ENCODE peak calls at places on chromosomes 16 and 17, in four cellular contexts. P, V, N and B are unnamed samples.

GRCh38 chr17:17080181-17080631 is 37.9 kb downstream of the MPRIP start:
- DNase-seq in V (no peak), P (no peak), N (no peak), B (no peak)

GRCh38 chr17:82864721-82865240 is 25.0 kb upstream of the ZNF750 start:
- DNase-seq in V (no peak), N (no peak), P (no peak), B (no peak)

GRCh38 chr17:64778367-64779290 is 116.5 kb upstream of the SMURF2 start:
- DNase-seq in P (no peak), V (no peak), N (no peak), B (no peak)

GRCh38 chr16:57023541-57024249 is 34.3 kb downstream of the NLRC5 start:
- DNase-seq in N (no peak), P (no peak), V (no peak), B (no peak)

GRCh38 chr16:19432429-19432828 is 14.7 kb downstream of the TMC5 start:
- DNase-seq in N (no peak), P (peak; percentile 18), V (no peak), B (no peak)

GRCh38 chr17:74962622-74963394 is 9.8 kb downstream of the HID1 start:
- DNase-seq in P (no peak), N (no peak), V (no peak), B (no peak)

GRCh38 chr16:14146445-14146844 is 75.3 kb downstream of the MRTFB start:
- DNase-seq in N (no peak), P (no peak), V (no peak), B (no peak)

GRCh38 chr17:66920965-66921364 is 43.5 kb upstream of the CACNG4 start:
- DNase-seq in V (no peak), P (no peak), N (no peak), B (no peak)

GRCh38 chr17:66952031-66952524 is 12.4 kb upstream of the CACNG4 start:
- DNase-seq in N (no peak), V (peak; percentile 97), P (peak; percentile 22), B (no peak)

GRCh38 chr17:76714822-76715461 is 4.2 kb upstream of the MXRA7 start:
- DNase-seq in N (no peak), V (peak; percentile 59), P (peak; percentile 79), B (peak; percentile 92)

GRCh38 chr17:31309525-31309924 is 4.3 kb downstream of the EVI2B start:
- DNase-seq in P (no peak), N (peak; percentile 65), V (no peak), B (no peak)

GRCh38 chr17:78852709-78853111 is 12.1 kb upstream of the USP36 start:
- DNase-seq in P (peak; percentile 76), N (no peak), V (peak; percentile 64), B (peak; percentile 59)

GRCh38 chr16:24609740-24610420 is 70.5 kb downstream of the RBBP6 start:
- DNase-seq in N (no peak), P (peak; percentile 35), V (peak; percentile 31), B (no peak)

GRCh38 chr16:1426734-1427451 is 4.0 kb upstream of the PERCC1 start:
- DNase-seq in P (peak; percentile 27), V (no peak), N (no peak), B (no peak)

GRCh38 chr16:1420540-1421205 is at the start of gene UQCC4:
- DNase-seq in P (peak; percentile 99), N (peak; percentile 95), V (peak; percentile 99), B (peak; percentile 91)

GRCh38 chr16:1422076-1422475 is 1.5 kb upstream of the UQCC4 start:
- DNase-seq in P (no peak), N (no peak), V (no peak), B (no peak)

GRCh38 chr16:1425616-1426370 is 5.1 kb upstream of the PERCC1 start:
- DNase-seq in V (no peak), N (no peak), P (no peak), B (no peak)

GRCh38 chr16:1424028-1424427 is 3.5 kb upstream of the UQCC4 start:
- DNase-seq in N (no peak), P (no peak), V (no peak), B (no peak)
- TF ChIP-seq CHD1 in N (no peak), P (no peak), V (no peak), B (no peak)

GRCh38 chr16:1073262-1073558 is 663 bp downstream of the SSTR5 start:
- DNase-seq in V (no peak), P (no peak), N (no peak), B (no peak)

GRCh38 chr16:1074379-1074649 is 1.8 kb downstream of the SSTR5 start:
- DNase-seq in N (no peak), P (no peak), V (no peak), B (no peak)

GRCh38 chr16:1071561-1072225 is 854 bp upstream of the SSTR5 start:
- DNase-seq in P (no peak), N (no peak), V (no peak), B (no peak)

GRCh38 chr16:1073566-1074378 is 1.2 kb downstream of the SSTR5 start:
- DNase-seq in N (no peak), P (peak; percentile 24), V (no peak), B (no peak)

GRCh38 chr16:1072526-1073261 is at the start of gene SSTR5:
- DNase-seq in N (no peak), V (no peak), P (no peak), B (no peak)
- TF ChIP-seq CHD1 in N (no peak), V (no peak), P (no peak), B (no peak)

DNA sequence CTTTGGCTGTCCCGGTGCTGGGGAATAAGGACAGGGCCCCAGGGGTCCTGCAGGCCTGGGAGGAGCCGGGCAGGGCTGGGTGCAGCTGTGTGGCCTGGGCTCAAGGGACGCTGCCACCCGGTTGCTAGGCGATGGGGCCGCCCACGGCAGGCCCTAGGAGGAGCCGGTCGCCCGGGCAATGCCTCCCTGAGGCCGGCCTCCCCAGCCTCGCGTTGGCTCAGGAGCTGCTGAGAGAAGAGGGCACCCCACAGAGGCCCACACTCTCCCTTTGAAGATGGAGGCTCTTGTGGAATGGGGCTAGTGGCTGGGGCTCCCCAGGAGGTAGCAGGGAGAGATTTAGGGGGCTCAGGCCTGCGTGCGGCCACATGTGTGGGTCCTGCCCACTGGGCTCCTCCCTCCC is at the start of gene CIBAR2:
- DNase-seq in V (no peak), P (no peak), N (no peak), B (peak; percentile 63)
- TF ChIP-seq CHD1 in V (no peak), P (no peak), N (no peak), B (no peak)

GRCh38 chr16:80129791-80130190 is 411.0 kb upstream of the DYNLRB2 start:
- DNase-seq in N (no peak), V (no peak), P (no peak), B (no peak)
- TF ChIP-seq CHD1 in N (no peak), V (no peak), P (no peak), B (no peak)

GRCh38 chr17:40072481-40073346 is 9.9 kb downstream of the THRA start:
- DNase-seq in P (peak; percentile 77), N (no peak), V (no peak), B (no peak)
- TF ChIP-seq CHD1 in P (no peak), N (no peak), V (no peak), B (no peak)

DNA sequence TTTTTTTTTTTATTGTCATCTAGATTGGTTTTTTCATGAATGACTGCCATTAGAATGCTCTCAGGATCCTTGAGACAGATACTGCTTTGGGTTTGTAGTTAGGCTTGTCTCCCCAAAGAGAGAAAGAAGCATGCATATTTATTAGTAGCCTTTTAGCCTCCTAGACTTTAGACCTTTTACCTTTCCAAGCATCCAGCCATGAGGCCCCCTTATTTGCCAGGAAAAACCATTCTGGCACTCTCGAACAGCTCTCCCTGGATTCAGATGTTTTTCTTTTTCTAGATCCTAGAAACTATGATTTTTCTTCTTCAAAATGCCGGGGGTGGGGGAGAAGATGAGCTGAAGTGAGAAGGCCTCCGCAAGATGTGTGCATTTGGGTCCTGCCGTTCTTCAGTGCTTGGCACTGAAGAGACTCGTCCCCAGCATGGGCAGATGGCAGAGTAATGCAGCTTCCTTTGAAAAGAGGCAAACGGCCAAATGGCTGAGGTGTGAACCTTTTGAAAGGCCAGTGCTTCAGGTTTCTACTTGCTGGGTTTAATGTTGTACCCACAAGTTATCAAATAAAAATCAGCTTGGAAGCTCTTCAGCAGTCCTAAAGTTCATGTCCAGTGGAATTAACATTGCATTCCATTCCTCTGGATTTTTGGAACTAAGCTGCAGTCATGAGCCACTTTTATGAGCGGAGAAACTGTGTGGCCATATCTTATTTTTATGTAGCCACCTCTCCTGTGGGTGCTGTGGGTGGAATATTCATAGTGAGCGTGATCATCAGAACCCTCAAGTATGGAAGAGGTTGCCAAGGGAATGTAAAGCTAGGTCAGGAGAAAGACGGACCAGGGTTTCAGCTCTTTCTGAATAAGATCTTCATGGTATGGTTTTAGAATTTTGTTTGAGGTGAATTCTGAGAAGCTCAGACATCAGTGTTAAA is 7.2 kb downstream of the SOCS7 start:
- DNase-seq in N (no peak), V (no peak), P (no peak), B (no peak)
- TF ChIP-seq CHD1 in N (no peak), V (no peak), P (no peak), B (no peak)

DNA sequence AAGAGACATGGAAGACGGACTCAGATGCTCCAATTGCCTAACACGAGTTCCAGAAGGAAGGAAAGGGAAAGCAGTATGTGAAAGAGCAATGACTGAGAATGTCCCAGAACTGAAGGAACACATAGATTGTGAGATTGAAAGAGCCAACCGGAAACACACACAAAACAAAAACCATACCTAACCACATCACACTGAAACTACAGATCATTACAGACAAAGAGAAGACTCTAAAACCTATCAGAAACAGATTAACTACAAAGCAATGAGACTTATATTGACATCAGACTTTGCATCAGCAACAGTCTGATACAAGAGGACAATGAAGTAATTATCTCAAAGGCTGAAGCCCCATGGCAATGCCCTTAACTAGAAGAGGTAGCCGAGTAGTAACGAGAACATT is 45.6 kb upstream of the CLEC18B start:
- DNase-seq in V (no peak), P (no peak), N (no peak), B (no peak)
- TF ChIP-seq CHD1 in V (no peak), P (no peak), N (no peak), B (no peak)